ENCODE peak calls at places on chromosomes 11 and 22, in five cellular contexts. Y, S, H, T and C are unnamed samples.

GRCh38 chr11:113849713-113850112 is 25.7 kb downstream of the USP28 start:
- DNase-seq in Y (no peak), S (no peak), H (no peak), T (no peak), C (no peak)

GRCh38 chr11:73359930-73360742 is 16.1 kb upstream of the RELT start:
- DNase-seq in Y (no peak), S (no peak), H (peak), T (no peak), C (no peak)

GRCh38 chr11:130388607-130389205 is 39.7 kb downstream of the ADAMTS8 start:
- DNase-seq in Y (no peak), S (no peak), H (no peak), T (no peak), C (no peak)

GRCh38 chr11:34798985-34799384 is 117.2 kb downstream of the APIP start:
- DNase-seq in Y (no peak), S (no peak), H (no peak), T (peak), C (no peak)

GRCh38 chr11:65615950-65616574 is 486 bp downstream of the PCNX3 start:
- DNase-seq in Y (no peak), S (no peak), H (peak), T (no peak), C (no peak)

GRCh38 chr11:29336727-29337212 is 680.1 kb downstream of the KCNA4 start:
- DNase-seq in Y (no peak), S (no peak), H (no peak), T (no peak), C (no peak)

GRCh38 chr11:91756829-91757480 is 467.7 kb upstream of the FAT3 start:
- DNase-seq in Y (no peak), S (no peak), H (no peak), T (no peak), C (no peak)

GRCh38 chr11:4048340-4048739 is 46.3 kb upstream of the RRM1 start:
- DNase-seq in Y (no peak), S (no peak), H (no peak), T (no peak), C (no peak)

GRCh38 chr11:96123301-96123700 is 199.4 kb upstream of the MTMR2 start:
- DNase-seq in Y (no peak), S (no peak), H (no peak), T (no peak), C (no peak)

GRCh38 chr11:132605794-132606570 is 926.3 kb downstream of the OPCML start:
- DNase-seq in Y (no peak), S (no peak), H (peak), T (no peak), C (no peak)

GRCh38 chr22:49039625-49040024 is 788.0 kb downstream of the BRD1 start:
- DNase-seq in Y (no peak), S (no peak), H (no peak), T (no peak), C (no peak)